ENCODE peak calls at places on chromosomes 11 and 22, in eight cellular contexts. D, K, X, L, F, W, V and G are unnamed samples.

GRCh38 chr22:37133304-37134018 is 16.3 kb downstream of the IL2RB start:
- DNase-seq in D (no peak), K (no peak), X (no peak), L (no peak), F (no peak), W (no peak), V (no peak), G (no peak)

GRCh38 chr22:44046485-44047141 is 22.5 kb downstream of the PARVB start:
- DNase-seq in D (no peak), K (no peak), X (no peak), L (no peak), F (no peak), W (no peak), V (no peak), G (no peak)

GRCh38 chr11:35305670-35306382 is 113.5 kb downstream of the SLC1A2 start:
- DNase-seq in D (peak), K (peak), X (no peak), L (peak), F (peak), W (no peak), V (peak), G (peak)

GRCh38 chr11:114129699-114130659 is 70.5 kb downstream of the ZBTB16 start:
- DNase-seq in D (no peak), K (no peak), X (peak), L (no peak), F (no peak), W (no peak), V (no peak), G (peak)

GRCh38 chr11:87013852-87014251 is 23.9 kb upstream of the TMEM135 start:
- DNase-seq in D (no peak), K (no peak), X (no peak), L (no peak), F (no peak), W (no peak), V (no peak), G (no peak)

GRCh38 chr11:13637125-13638119 is 31.0 kb upstream of the FAR1 start:
- DNase-seq in D (no peak), K (no peak), X (no peak), L (no peak), F (no peak), W (no peak), V (no peak), G (no peak)

GRCh38 chr11:14359573-14360031 is 619 bp upstream of the RRAS2 start:
- DNase-seq in D (no peak), K (no peak), X (no peak), L (peak), F (no peak), W (no peak), V (no peak), G (no peak)

GRCh38 chr11:32870676-32871075 is 21.9 kb upstream of the QSER1 start:
- DNase-seq in D (no peak), K (peak), X (no peak), L (peak), F (no peak), W (no peak), V (peak), G (peak)

GRCh38 chr11:19673924-19674390 is 38.7 kb upstream of the NAV2 start:
- DNase-seq in D (peak), K (no peak), X (peak), L (peak), F (no peak), W (no peak), V (no peak), G (peak)

GRCh38 chr22:29581799-29582198 is 886 bp upstream of the NIPSNAP1 start:
- DNase-seq in D (no peak), K (no peak), X (no peak), L (no peak), F (no peak), W (no peak), V (no peak), G (peak)

GRCh38 chr11:70871881-70872280 is 380.5 kb downstream of the SHANK2 start:
- DNase-seq in D (no peak), K (no peak), X (no peak), L (no peak), F (no peak), W (peak), V (no peak), G (no peak)

GRCh38 chr22:49730656-49731055 is 97.0 kb downstream of the BRD1 start:
- DNase-seq in D (no peak), K (no peak), X (peak), L (no peak), F (no peak), W (no peak), V (no peak), G (no peak)

GRCh38 chr11:24233041-24233440 is 263.8 kb upstream of the LUZP2 start:
- DNase-seq in D (no peak), K (no peak), X (no peak), L (no peak), F (no peak), W (no peak), V (no peak), G (no peak)

GRCh38 chr11:12859872-12860657 is 149.1 kb upstream of the RASSF10 start:
- DNase-seq in D (no peak), K (no peak), X (no peak), L (no peak), F (no peak), W (no peak), V (no peak), G (no peak)

GRCh38 chr11:75449776-75450175 is 16.8 kb upstream of the KLHL35 start:
- DNase-seq in D (no peak), K (no peak), X (no peak), L (no peak), F (no peak), W (no peak), V (no peak), G (no peak)

GRCh38 chr11:128825050-128825806 is 41.9 kb downstream of the KCNJ1 start:
- DNase-seq in D (no peak), K (no peak), X (peak), L (no peak), F (no peak), W (no peak), V (no peak), G (no peak)

GRCh38 chr11:63811522-63811921 is 1.7 kb upstream of the SPINDOC start:
- DNase-seq in D (no peak), K (no peak), X (no peak), L (no peak), F (no peak), W (no peak), V (no peak), G (peak)

GRCh38 chr11:26905368-26905767 is 88.5 kb upstream of the FIBIN start:
- DNase-seq in D (peak), K (no peak), X (no peak), L (peak), F (no peak), W (no peak), V (no peak), G (peak)

GRCh38 chr11:61378713-61379313 is 13.6 kb upstream of the TMEM216 start:
- DNase-seq in D (no peak), K (no peak), X (no peak), L (peak), F (no peak), W (no peak), V (peak), G (no peak)

GRCh38 chr11:76769071-76769560 is 14.0 kb upstream of the TSKU start:
- DNase-seq in D (no peak), K (no peak), X (no peak), L (peak), F (no peak), W (no peak), V (no peak), G (no peak)